ENCODE peak calls at places on chromosomes 6 and 20, in six cellular contexts. One of them, this sample, is unnamed.
A peak's percentile ranks its signal among the peaks of the same experiment; 100 is the strongest.

GRCh38 chr6:15879372-15880261 is 216.8 kb upstream of the DTNBP1 start:
- DNase-seq in activated CD8-positive, alpha-beta memory T cell treated with anti-CD3 and anti-CD28 coated beads for 1 hour: no peak
- DNase-seq in stimulated activated CD8-positive, alpha-beta memory T cell treated with anti-CD3 and anti-CD28 coated beads, Interleukin-15, amount 100 ng/mL, for 48 hours: peak; percentile 53
- DNase-seq in head of caudate nucleus: peak; percentile 19
- DNase-seq in islet precursor cell: no peak
- DNase-seq in fibroblast of the aortic adventitia: peak; percentile 30
- DNase-seq in this sample: no peak

GRCh38 chr6:30820196-30820595 is 64.1 kb upstream of the DDR1 start:
- DNase-seq in activated CD8-positive, alpha-beta memory T cell treated with anti-CD3 and anti-CD28 coated beads for 1 hour: no peak
- DNase-seq in stimulated activated CD8-positive, alpha-beta memory T cell treated with anti-CD3 and anti-CD28 coated beads, Interleukin-15, amount 100 ng/mL, for 48 hours: no peak
- DNase-seq in head of caudate nucleus: no peak
- DNase-seq in islet precursor cell: peak; percentile 83
- DNase-seq in fibroblast of the aortic adventitia: peak; percentile 92
- DNase-seq in this sample: peak; percentile 38

GRCh38 chr20:57417051-57417689 is 26.0 kb downstream of the RBM38 start:
- DNase-seq in activated CD8-positive, alpha-beta memory T cell treated with anti-CD3 and anti-CD28 coated beads for 1 hour: no peak
- DNase-seq in stimulated activated CD8-positive, alpha-beta memory T cell treated with anti-CD3 and anti-CD28 coated beads, Interleukin-15, amount 100 ng/mL, for 48 hours: no peak
- DNase-seq in head of caudate nucleus: no peak
- DNase-seq in islet precursor cell: no peak
- DNase-seq in fibroblast of the aortic adventitia: no peak
- DNase-seq in this sample: no peak

GRCh38 chr6:3762359-3762758 is 10.8 kb upstream of the PXDC1 start:
- DNase-seq in activated CD8-positive, alpha-beta memory T cell treated with anti-CD3 and anti-CD28 coated beads for 1 hour: no peak
- DNase-seq in stimulated activated CD8-positive, alpha-beta memory T cell treated with anti-CD3 and anti-CD28 coated beads, Interleukin-15, amount 100 ng/mL, for 48 hours: no peak
- DNase-seq in head of caudate nucleus: no peak
- DNase-seq in islet precursor cell: no peak
- DNase-seq in fibroblast of the aortic adventitia: no peak
- DNase-seq in this sample: no peak

GRCh38 chr20:40657526-40657925 is 31.5 kb downstream of the MAFB start:
- DNase-seq in activated CD8-positive, alpha-beta memory T cell treated with anti-CD3 and anti-CD28 coated beads for 1 hour: no peak
- DNase-seq in stimulated activated CD8-positive, alpha-beta memory T cell treated with anti-CD3 and anti-CD28 coated beads, Interleukin-15, amount 100 ng/mL, for 48 hours: no peak
- DNase-seq in head of caudate nucleus: no peak
- DNase-seq in islet precursor cell: no peak
- DNase-seq in fibroblast of the aortic adventitia: no peak
- DNase-seq in this sample: no peak

GRCh38 chr6:12033770-12034169 is 21.7 kb downstream of the HIVEP1 start:
- DNase-seq in activated CD8-positive, alpha-beta memory T cell treated with anti-CD3 and anti-CD28 coated beads for 1 hour: no peak
- DNase-seq in stimulated activated CD8-positive, alpha-beta memory T cell treated with anti-CD3 and anti-CD28 coated beads, Interleukin-15, amount 100 ng/mL, for 48 hours: no peak
- DNase-seq in head of caudate nucleus: no peak
- DNase-seq in islet precursor cell: no peak
- DNase-seq in fibroblast of the aortic adventitia: peak; percentile 74
- DNase-seq in this sample: no peak

GRCh38 chr6:81553246-81553645 is 199.2 kb downstream of the TENT5A start:
- DNase-seq in activated CD8-positive, alpha-beta memory T cell treated with anti-CD3 and anti-CD28 coated beads for 1 hour: no peak
- DNase-seq in stimulated activated CD8-positive, alpha-beta memory T cell treated with anti-CD3 and anti-CD28 coated beads, Interleukin-15, amount 100 ng/mL, for 48 hours: no peak
- DNase-seq in head of caudate nucleus: no peak
- DNase-seq in islet precursor cell: no peak
- DNase-seq in fibroblast of the aortic adventitia: peak; percentile 53
- DNase-seq in this sample: no peak

GRCh38 chr6:95578106-95578410 is 723 bp downstream of the MANEA start:
- DNase-seq in activated CD8-positive, alpha-beta memory T cell treated with anti-CD3 and anti-CD28 coated beads for 1 hour: no peak
- DNase-seq in stimulated activated CD8-positive, alpha-beta memory T cell treated with anti-CD3 and anti-CD28 coated beads, Interleukin-15, amount 100 ng/mL, for 48 hours: no peak
- DNase-seq in head of caudate nucleus: no peak
- DNase-seq in islet precursor cell: no peak
- DNase-seq in fibroblast of the aortic adventitia: no peak
- DNase-seq in this sample: no peak

This sample was measured in ELF-1.